ENCODE peak calls at places on chromosomes 2 and 18, in nine cellular contexts. O, Y, T, E, F, W, D, L and A are unnamed samples.

GRCh38 chr2:29053680-29054400 is 20.5 kb downstream of the PCARE start:
- DNase-seq in O (no peak), Y (no peak), T (no peak), E (no peak), F (no peak), W (no peak), D (no peak), L (no peak), A (no peak)

GRCh38 chr2:238818576-238818975 is 29.3 kb upstream of the TWIST2 start:
- DNase-seq in O (no peak), Y (no peak), T (no peak), E (no peak), F (no peak), W (no peak), D (no peak), L (no peak), A (no peak)

GRCh38 chr18:40355701-40356100 is 1599.3 kb upstream of the PIK3C3 start:
- DNase-seq in O (no peak), Y (no peak), T (no peak), E (peak; percentile 39), F (no peak), W (no peak), D (peak; percentile 33), L (no peak), A (no peak)

GRCh38 chr18:43875496-43875895 is 598.2 kb upstream of the SYT4 start:
- DNase-seq in O (no peak), Y (no peak), T (no peak), E (peak; percentile 69), F (no peak), W (no peak), D (no peak), L (no peak), A (no peak)

GRCh38 chr2:27737676-27738348 is 33.7 kb upstream of the MRPL33 start:
- DNase-seq in O (no peak), Y (no peak), T (peak; percentile 50), E (peak; percentile 95), F (no peak), W (no peak), D (peak; percentile 61), L (no peak), A (no peak)

GRCh38 chr2:6418316-6418715 is 447.4 kb downstream of the CMPK2 start:
- DNase-seq in O (no peak), Y (peak; percentile 40), T (no peak), E (no peak), F (no peak), W (no peak), D (no peak), L (no peak), A (no peak)

GRCh38 chr2:108635630-108636354 is 83.5 kb upstream of the RANBP2 start:
- DNase-seq in O (no peak), Y (no peak), T (no peak), E (no peak), F (no peak), W (no peak), D (no peak), L (no peak), A (no peak)

GRCh38 chr2:1495676-1496393 is 82.6 kb downstream of the TPO start:
- DNase-seq in O (no peak), Y (no peak), T (no peak), E (no peak), F (no peak), W (no peak), D (no peak), L (no peak), A (no peak)

GRCh38 chr2:147641644-147642043 is 203.2 kb upstream of the ACVR2A start:
- DNase-seq in O (no peak), Y (no peak), T (peak; percentile 31), E (no peak), F (no peak), W (no peak), D (peak; percentile 26), L (no peak), A (no peak)

GRCh38 chr2:216057688-216058193 is 23.9 kb downstream of the PECR start:
- DNase-seq in O (no peak), Y (no peak), T (no peak), E (peak; percentile 71), F (no peak), W (peak; percentile 76), D (peak; percentile 48), L (peak; percentile 26), A (no peak)

GRCh38 chr2:224948859-224949258 is 93.4 kb downstream of the DOCK10 start:
- DNase-seq in O (no peak), Y (no peak), T (peak; percentile 80), E (peak; percentile 74), F (peak; percentile 27), W (no peak), D (no peak), L (no peak), A (no peak)

GRCh38 chr2:178211943-178212342 is 17.6 kb downstream of the OSBPL6 start:
- DNase-seq in O (peak; percentile 53), Y (peak; percentile 18), T (no peak), E (no peak), F (no peak), W (no peak), D (no peak), L (no peak), A (peak; percentile 61)

GRCh38 chr2:191713837-191714236 is 35.9 kb downstream of the NABP1 start:
- DNase-seq in O (no peak), Y (no peak), T (no peak), E (no peak), F (no peak), W (no peak), D (no peak), L (no peak), A (no peak)

GRCh38 chr18:13461936-13462335 is 243.4 kb downstream of the LDLRAD4 start:
- DNase-seq in O (no peak), Y (no peak), T (no peak), E (no peak), F (no peak), W (no peak), D (no peak), L (no peak), A (no peak)

GRCh38 chr2:59249441-59250330 is 1008.6 kb upstream of the FANCL start:
- DNase-seq in O (peak; percentile 77), Y (no peak), T (no peak), E (peak; percentile 15), F (no peak), W (no peak), D (no peak), L (no peak), A (no peak)

GRCh38 chr2:147543056-147543455 is 301.8 kb upstream of the ACVR2A start:
- DNase-seq in O (no peak), Y (no peak), T (no peak), E (no peak), F (no peak), W (no peak), D (no peak), L (no peak), A (no peak)

GRCh38 chr2:222424729-222425671 is 657 bp downstream of the SGPP2 start:
- DNase-seq in O (no peak), Y (no peak), T (no peak), E (no peak), F (no peak), W (no peak), D (no peak), L (peak; percentile 40), A (peak; percentile 59)

GRCh38 chr2:7835693-7836680 is 845.9 kb upstream of the ID2 start:
- DNase-seq in O (no peak), Y (no peak), T (peak; percentile 15), E (no peak), F (no peak), W (peak; percentile 41), D (no peak), L (no peak), A (no peak)

GRCh38 chr2:234451852-234452625 is 44.8 kb downstream of the ARL4C start:
- DNase-seq in O (no peak), Y (no peak), T (peak; percentile 91), E (peak; percentile 96), F (no peak), W (peak; percentile 74), D (peak; percentile 75), L (no peak), A (no peak)

GRCh38 chr2:16069663-16069932 is 129.2 kb downstream of the MYCN start:
- DNase-seq in O (no peak), Y (no peak), T (no peak), E (no peak), F (no peak), W (no peak), D (no peak), L (no peak), A (no peak)

GRCh38 chr2:176686328-176686727 is 417.1 kb downstream of the MTX2 start:
- DNase-seq in O (no peak), Y (no peak), T (no peak), E (no peak), F (no peak), W (no peak), D (no peak), L (no peak), A (no peak)

GRCh38 chr2:145138626-145139025 is 618.7 kb upstream of the ZEB2 start:
- DNase-seq in O (no peak), Y (no peak), T (no peak), E (no peak), F (no peak), W (no peak), D (no peak), L (no peak), A (no peak)

GRCh38 chr2:118169359-118170005 is 81.2 kb downstream of the INSIG2 start:
- DNase-seq in O (no peak), Y (no peak), T (peak; percentile 13), E (no peak), F (peak; percentile 60), W (no peak), D (no peak), L (no peak), A (no peak)

GRCh38 chr18:27715751-27716150 is 461.2 kb downstream of the CDH2 start:
- DNase-seq in O (no peak), Y (no peak), T (no peak), E (peak; percentile 35), F (no peak), W (no peak), D (no peak), L (no peak), A (no peak)

GRCh38 chr2:161522796-161523195 is 101.4 kb upstream of the SLC4A10 start:
- DNase-seq in O (no peak), Y (no peak), T (no peak), E (no peak), F (no peak), W (no peak), D (no peak), L (no peak), A (no peak)

GRCh38 chr2:227016894-227017293 is 147.1 kb downstream of the COL4A4 start:
- DNase-seq in O (no peak), Y (no peak), T (no peak), E (no peak), F (no peak), W (no peak), D (no peak), L (no peak), A (no peak)

GRCh38 chr2:104856086-104856972 is 2.4 kb downstream of the POU3F3 start:
- DNase-seq in O (no peak), Y (no peak), T (no peak), E (no peak), F (no peak), W (no peak), D (no peak), L (no peak), A (peak; percentile 61)